ENCODE peak calls at places on chromosomes 6 and 20, in five cellular contexts. One of them, this sample, is unnamed.

GRCh38 chr6:39553811-39554802 is 171.1 kb downstream of the KIF6 start:
- DNase-seq in activated T-helper 1 cell treated with Interleukin-2 at 50 U/mL for 16 hours: no peak
- DNase-seq in GOT3: no peak
- DNase-seq in LHCN-M2: no peak
- DNase-seq in effector memory CD8-positive, alpha-beta T cell: no peak
- DNase-seq in this sample: no peak

GRCh38 chr6:1371933-1372332 is 17.4 kb upstream of the FOXF2 start:
- DNase-seq in effector memory CD8-positive, alpha-beta T cell: no peak
- DNase-seq in LHCN-M2: no peak
- DNase-seq in GOT3: no peak
- DNase-seq in activated T-helper 1 cell treated with Interleukin-2 at 50 U/mL for 16 hours: no peak
- DNase-seq in this sample: no peak

GRCh38 chr6:90186637-90187361 is 109.8 kb downstream of the BACH2 start:
- DNase-seq in effector memory CD8-positive, alpha-beta T cell: no peak
- DNase-seq in activated T-helper 1 cell treated with Interleukin-2 at 50 U/mL for 16 hours: no peak
- DNase-seq in GOT3: no peak
- DNase-seq in LHCN-M2: no peak
- DNase-seq in this sample: peak; percentile 20

GRCh38 chr6:107488174-107488874 is 1.6 kb upstream of the SOBP start:
- DNase-seq in LHCN-M2: no peak
- DNase-seq in activated T-helper 1 cell treated with Interleukin-2 at 50 U/mL for 16 hours: no peak
- DNase-seq in GOT3: no peak
- DNase-seq in effector memory CD8-positive, alpha-beta T cell: no peak
- DNase-seq in this sample: no peak

GRCh38 chr6:119077643-119078448 is 618 bp downstream of the FAM184A start:
- DNase-seq in GOT3: no peak
- DNase-seq in LHCN-M2: peak; percentile 20
- DNase-seq in effector memory CD8-positive, alpha-beta T cell: peak; percentile 43
- DNase-seq in activated T-helper 1 cell treated with Interleukin-2 at 50 U/mL for 16 hours: peak; percentile 42
- DNase-seq in this sample: peak; percentile 10

GRCh38 chr6:17315262-17315661 is 34.1 kb downstream of the RBM24 start:
- DNase-seq in effector memory CD8-positive, alpha-beta T cell: no peak
- DNase-seq in GOT3: no peak
- DNase-seq in LHCN-M2: no peak
- DNase-seq in activated T-helper 1 cell treated with Interleukin-2 at 50 U/mL for 16 hours: no peak
- DNase-seq in this sample: no peak

GRCh38 chr6:157063176-157063934 is 260.0 kb downstream of the TMEM242 start:
- DNase-seq in effector memory CD8-positive, alpha-beta T cell: no peak
- DNase-seq in activated T-helper 1 cell treated with Interleukin-2 at 50 U/mL for 16 hours: no peak
- DNase-seq in LHCN-M2: no peak
- DNase-seq in GOT3: no peak
- DNase-seq in this sample: no peak

GRCh38 chr6:157148391-157149323 is 174.7 kb downstream of the TMEM242 start:
- DNase-seq in activated T-helper 1 cell treated with Interleukin-2 at 50 U/mL for 16 hours: no peak
- DNase-seq in LHCN-M2: peak; percentile 99
- DNase-seq in GOT3: peak; percentile 31
- DNase-seq in effector memory CD8-positive, alpha-beta T cell: no peak
- DNase-seq in this sample: no peak

GRCh38 chr6:36028088-36028886 is 679 bp downstream of the MAPK14 start:
- DNase-seq in effector memory CD8-positive, alpha-beta T cell: peak; percentile 25
- DNase-seq in LHCN-M2: peak; percentile 13
- DNase-seq in GOT3: no peak
- DNase-seq in activated T-helper 1 cell treated with Interleukin-2 at 50 U/mL for 16 hours: peak; percentile 29
- DNase-seq in this sample: no peak

GRCh38 chr20:59493926-59494325 is 110.4 kb upstream of the PHACTR3 start:
- DNase-seq in LHCN-M2: no peak
- DNase-seq in activated T-helper 1 cell treated with Interleukin-2 at 50 U/mL for 16 hours: no peak
- DNase-seq in GOT3: no peak
- DNase-seq in effector memory CD8-positive, alpha-beta T cell: no peak
- DNase-seq in this sample: no peak

GRCh38 chr6:30836431-30836866 is 47.9 kb upstream of the DDR1 start:
- DNase-seq in activated T-helper 1 cell treated with Interleukin-2 at 50 U/mL for 16 hours: no peak
- DNase-seq in effector memory CD8-positive, alpha-beta T cell: no peak
- DNase-seq in LHCN-M2: peak; percentile 31
- DNase-seq in GOT3: no peak
- DNase-seq in this sample: no peak

GRCh38 chr6:37177083-37177949 is 7.4 kb downstream of the PIM1 start:
- DNase-seq in LHCN-M2: no peak
- DNase-seq in activated T-helper 1 cell treated with Interleukin-2 at 50 U/mL for 16 hours: no peak
- DNase-seq in effector memory CD8-positive, alpha-beta T cell: no peak
- DNase-seq in GOT3: no peak
- DNase-seq in this sample: peak; percentile 98

GRCh38 chr6:7684843-7685242 is 41.1 kb upstream of the BMP6 start:
- DNase-seq in LHCN-M2: no peak
- DNase-seq in activated T-helper 1 cell treated with Interleukin-2 at 50 U/mL for 16 hours: no peak
- DNase-seq in effector memory CD8-positive, alpha-beta T cell: no peak
- DNase-seq in GOT3: no peak
- DNase-seq in this sample: no peak

GRCh38 chr6:108285381-108285780 is 9.5 kb upstream of the AFG1L start:
- DNase-seq in effector memory CD8-positive, alpha-beta T cell: no peak
- DNase-seq in LHCN-M2: no peak
- DNase-seq in activated T-helper 1 cell treated with Interleukin-2 at 50 U/mL for 16 hours: no peak
- DNase-seq in GOT3: no peak
- DNase-seq in this sample: no peak

GRCh38 chr6:135601857-135602256 is 104.3 kb upstream of the AHI1 start:
- DNase-seq in effector memory CD8-positive, alpha-beta T cell: no peak
- DNase-seq in activated T-helper 1 cell treated with Interleukin-2 at 50 U/mL for 16 hours: no peak
- DNase-seq in LHCN-M2: no peak
- DNase-seq in GOT3: no peak
- DNase-seq in this sample: no peak

GRCh38 chr6:167919349-167919748 is 78.1 kb upstream of the KIF25 start:
- DNase-seq in effector memory CD8-positive, alpha-beta T cell: no peak
- DNase-seq in activated T-helper 1 cell treated with Interleukin-2 at 50 U/mL for 16 hours: no peak
- DNase-seq in LHCN-M2: no peak
- DNase-seq in GOT3: no peak
- DNase-seq in this sample: no peak

GRCh38 chr6:127951172-127951995 is 50.5 kb upstream of the THEMIS start:
- DNase-seq in effector memory CD8-positive, alpha-beta T cell: no peak
- DNase-seq in GOT3: no peak
- DNase-seq in activated T-helper 1 cell treated with Interleukin-2 at 50 U/mL for 16 hours: no peak
- DNase-seq in LHCN-M2: no peak
- DNase-seq in this sample: peak; percentile 37

GRCh38 chr20:62043131-62043914 is 22.4 kb downstream of the TAF4 start:
- DNase-seq in GOT3: no peak
- DNase-seq in activated T-helper 1 cell treated with Interleukin-2 at 50 U/mL for 16 hours: no peak
- DNase-seq in LHCN-M2: peak; percentile 8
- DNase-seq in effector memory CD8-positive, alpha-beta T cell: no peak
- DNase-seq in this sample: no peak

GRCh38 chr20:1792274-1792673 is 102.9 kb upstream of the SIRPA start:
- DNase-seq in activated T-helper 1 cell treated with Interleukin-2 at 50 U/mL for 16 hours: no peak
- DNase-seq in LHCN-M2: no peak
- DNase-seq in effector memory CD8-positive, alpha-beta T cell: no peak
- DNase-seq in GOT3: no peak
- DNase-seq in this sample: no peak

GRCh38 chr6:45105170-45105820 is 222.8 kb upstream of the RUNX2 start:
- DNase-seq in effector memory CD8-positive, alpha-beta T cell: no peak
- DNase-seq in GOT3: no peak
- DNase-seq in activated T-helper 1 cell treated with Interleukin-2 at 50 U/mL for 16 hours: no peak
- DNase-seq in LHCN-M2: peak; percentile 42
- DNase-seq in this sample: no peak

GRCh38 chr6:127198549-127198948 is 68.1 kb upstream of the RNF146 start:
- DNase-seq in GOT3: no peak
- DNase-seq in LHCN-M2: peak; percentile 67
- DNase-seq in activated T-helper 1 cell treated with Interleukin-2 at 50 U/mL for 16 hours: no peak
- DNase-seq in effector memory CD8-positive, alpha-beta T cell: no peak
- DNase-seq in this sample: no peak

This sample was measured in KG1.